ENCODE peak calls at places on chromosomes 6 and 20, in seven cellular contexts. B is CD8-positive, alpha-beta memory T cell; X is AG08395; Q is cardiac fibroblast; T is Calu3; W is KBM-7; C is mesenchymal stem cell. O is an unnamed sample.

GRCh38 chr6:27505209-27506027 is 32.5 kb upstream of the ZNF184 start:
- DNase-seq in T (peak; percentile 88), Q (peak; percentile 16), B (peak; percentile 51), X (peak; percentile 17), W (no peak), C (peak; percentile 43), O (no peak)

GRCh38 chr6:19320066-19320465 is 517.1 kb upstream of the ID4 start:
- DNase-seq in B (no peak), T (no peak), X (no peak), Q (no peak), C (no peak), W (no peak), O (no peak)

GRCh38 chr6:129267028-129267427 is 384.1 kb downstream of the LAMA2 start:
- DNase-seq in B (no peak), T (no peak), W (no peak), C (no peak), X (no peak), Q (no peak), O (no peak)

GRCh38 chr20:1809611-1810510 is 85.3 kb upstream of the SIRPA start:
- DNase-seq in C (peak; percentile 48), X (peak; percentile 59), B (no peak), T (no peak), Q (peak; percentile 29), W (no peak), O (no peak)

GRCh38 chr6:32643904-32644303 is 6.7 kb downstream of the HLA-DQA1 start:
- DNase-seq in B (no peak), T (no peak), Q (no peak), X (no peak), W (no peak), C (no peak), O (no peak)

GRCh38 chr6:122817766-122818165 is 28.7 kb downstream of the SMPDL3A start:
- DNase-seq in T (no peak), B (no peak), C (no peak), W (no peak), X (no peak), Q (no peak), O (no peak)

GRCh38 chr6:111984081-111984480 is 69.8 kb upstream of the CCN6 start:
- DNase-seq in C (no peak), W (no peak), T (no peak), Q (no peak), B (no peak), X (no peak), O (no peak)

GRCh38 chr6:152273638-152274037 is 363.5 kb downstream of the SYNE1 start:
- DNase-seq in W (no peak), C (no peak), T (peak; percentile 29), X (no peak), Q (peak; percentile 26), B (no peak), O (no peak)

GRCh38 chr6:2958331-2958711 is 13.0 kb downstream of the SERPINB6 start:
- DNase-seq in W (no peak), B (peak; percentile 31), T (no peak), C (no peak), Q (no peak), X (no peak), O (no peak)

GRCh38 chr6:69847507-69847812 is 18.9 kb upstream of the COL19A1 start:
- DNase-seq in T (no peak), X (no peak), Q (no peak), B (no peak), W (no peak), C (no peak), O (no peak)

GRCh38 chr6:47097092-47097945 is 55.2 kb upstream of the ADGRF1 start:
- DNase-seq in W (peak; percentile 80), T (peak; percentile 78), Q (peak; percentile 92), X (peak; percentile 82), B (peak; percentile 17), C (peak; percentile 86), O (peak; percentile 71)

GRCh38 chr6:169885831-169886230 is 134.4 kb downstream of the ERMARD start:
- DNase-seq in W (no peak), C (no peak), X (no peak), B (no peak), T (no peak), Q (no peak), O (no peak)

GRCh38 chr6:91497770-91498169 is 910.9 kb upstream of the MAP3K7 start:
- DNase-seq in B (no peak), C (no peak), T (no peak), W (no peak), X (no peak), Q (no peak), O (no peak)

GRCh38 chr6:133631421-133631820 is 257.5 kb upstream of the TCF21 start:
- DNase-seq in B (no peak), W (no peak), X (peak; percentile 68), Q (peak; percentile 75), T (peak; percentile 6), C (peak; percentile 81), O (peak; percentile 38)

GRCh38 chr20:25587536-25587935 is 2.2 kb upstream of the NINL start:
- DNase-seq in B (no peak), W (no peak), C (no peak), Q (no peak), X (no peak), T (no peak), O (no peak)

GRCh38 chr6:112222111-112222726 is 32.1 kb downstream of the LAMA4 start:
- DNase-seq in Q (peak; percentile 76), W (no peak), B (no peak), T (no peak), X (peak; percentile 46), C (peak; percentile 78), O (no peak)

GRCh38 chr6:13923527-13924145 is 1.1 kb upstream of the RNF182 start:
- DNase-seq in C (peak; percentile 75), T (no peak), B (no peak), Q (peak; percentile 21), X (peak; percentile 75), W (no peak), O (peak; percentile 58)

GRCh38 chr6:7425808-7426190 is 36.2 kb downstream of the RIOK1 start:
- DNase-seq in W (no peak), X (no peak), C (no peak), B (no peak), T (no peak), Q (no peak), O (no peak)

GRCh38 chr20:53748821-53749402 is 155.3 kb upstream of the ZNF217 start:
- DNase-seq in W (no peak), Q (no peak), T (no peak), X (no peak), C (peak; percentile 79), B (no peak), O (no peak)

GRCh38 chr20:25081065-25081729 is 744 bp downstream of the VSX1 start:
- DNase-seq in Q (no peak), C (peak; percentile 5), X (peak; percentile 43), W (no peak), T (no peak), B (peak; percentile 39), O (no peak)

GRCh38 chr6:37239950-37240713 is 17.4 kb upstream of the TBC1D22B start:
- DNase-seq in X (peak; percentile 65), B (peak; percentile 14), W (peak; percentile 97), Q (peak; percentile 100), T (peak; percentile 91), C (peak; percentile 99), O (peak; percentile 68)

GRCh38 chr20:59688999-59689398 is 84.7 kb downstream of the PHACTR3 start:
- DNase-seq in B (no peak), X (no peak), Q (no peak), C (no peak), T (no peak), W (no peak), O (no peak)

GRCh38 chr20:51943761-51944160 is 141.4 kb upstream of the SALL4 start:
- DNase-seq in X (no peak), C (no peak), Q (no peak), B (no peak), W (no peak), T (no peak), O (no peak)

GRCh38 chr20:46342045-46342378 is 33.7 kb upstream of the CDH22 start:
- DNase-seq in B (no peak), W (no peak), T (no peak), X (no peak), C (no peak), Q (no peak), O (no peak)

GRCh38 chr20:25574411-25574810 is 10.9 kb downstream of the NINL start:
- DNase-seq in W (peak; percentile 23), T (peak; percentile 0), B (no peak), C (peak; percentile 50), X (peak; percentile 26), Q (peak; percentile 66), O (no peak)

GRCh38 chr6:21200056-21200870 is 393.3 kb upstream of the SOX4 start:
- DNase-seq in W (no peak), X (no peak), C (peak; percentile 7), T (peak; percentile 11), Q (no peak), B (no peak), O (no peak)

GRCh38 chr6:2782356-2782708 is 17.1 kb downstream of the WRNIP1 start:
- DNase-seq in B (no peak), C (no peak), Q (no peak), W (no peak), T (no peak), X (no peak), O (no peak)

GRCh38 chr20:53582574-53583351 is 10.9 kb downstream of the ZNF217 start:
- DNase-seq in X (peak; percentile 78), C (peak; percentile 98), B (no peak), T (peak; percentile 49), Q (peak; percentile 94), W (peak; percentile 47), O (peak; percentile 46)

GRCh38 chr6:113774122-113774835 is 82.9 kb upstream of the MARCKS start:
- DNase-seq in C (peak; percentile 47), Q (peak; percentile 60), W (no peak), X (peak; percentile 33), B (no peak), T (no peak), O (no peak)